ENCODE peak calls at places on chromosomes 13 and 19, in seven cellular contexts. Z is HCT116, S is K562, T is SK-N-SH, J is H1, R is GM12878, Y is HepG2. W is an unnamed sample.

GRCh38 chr13:82800391-82800790 is 1081.9 kb downstream of the SLITRK1 start:
- DNase-seq in R (no peak), Z (no peak), J (no peak), S (no peak), T (no peak), Y (no peak), W (no peak)

GRCh38 chr13:41137951-41138350 is 5.3 kb upstream of the KBTBD6 start:
- DNase-seq in J (no peak), Z (no peak), T (no peak), R (no peak), S (no peak), Y (no peak), W (no peak)

GRCh38 chr13:33976965-33977364 is 159.0 kb downstream of the RFC3 start:
- DNase-seq in S (no peak), Y (peak), R (no peak), J (no peak), Z (no peak), T (no peak), W (no peak)

GRCh38 chr19:15185188-15185587 is 15.6 kb downstream of the NOTCH3 start:
- DNase-seq in S (no peak), J (no peak), Z (no peak), T (no peak), Y (no peak), R (no peak), W (no peak)

GRCh38 chr13:66558511-66558910 is 671.6 kb downstream of the PCDH9 start:
- DNase-seq in J (no peak), R (no peak), S (peak), Y (no peak), Z (no peak), T (no peak), W (no peak)

GRCh38 chr19:38544569-38545315 is 73.0 kb downstream of the MAP4K1 start:
- DNase-seq in R (no peak), J (no peak), Z (peak), Y (no peak), T (no peak), S (peak), W (no peak)

GRCh38 chr19:5103061-5103701 is 134.3 kb downstream of the KDM4B start:
- DNase-seq in T (peak), S (no peak), Y (no peak), Z (no peak), R (no peak), J (no peak), W (no peak)

GRCh38 chr19:14004619-14005380 is 1.3 kb downstream of the RFX1 start:
- DNase-seq in S (peak), Z (no peak), J (no peak), Y (peak), R (peak), T (no peak), W (no peak)

GRCh38 chr13:90270231-90270630 is 1077.3 kb upstream of the MIR17HG start:
- DNase-seq in T (no peak), J (no peak), Z (no peak), S (no peak), R (no peak), Y (no peak), W (no peak)

GRCh38 chr19:45168767-45169351 is 8.1 kb upstream of the NKPD1 start:
- DNase-seq in Y (peak), R (no peak), T (no peak), S (peak), J (no peak), Z (no peak), W (no peak)

GRCh38 chr13:111006508-111007031 is 91.7 kb upstream of the ANKRD10 start:
- DNase-seq in S (peak), J (no peak), Y (no peak), R (no peak), Z (no peak), T (no peak), W (no peak)

GRCh38 chr13:19845758-19846157 is 17.7 kb downstream of the ZMYM5 start:
- DNase-seq in R (no peak), J (no peak), Y (peak), S (peak), T (peak), Z (peak), W (peak)

GRCh38 chr13:52980695-52981094 is 47.9 kb upstream of the OLFM4 start:
- DNase-seq in T (no peak), J (no peak), Y (no peak), Z (no peak), S (no peak), R (no peak), W (no peak)

GRCh38 chr13:53200498-53201453 is 172.2 kb downstream of the OLFM4 start:
- DNase-seq in J (peak), R (no peak), S (no peak), Y (no peak), Z (no peak), T (peak), W (no peak)

GRCh38 chr13:110442946-110443632 is 118.4 kb downstream of the RAB20 start:
- DNase-seq in Y (no peak), Z (no peak), T (no peak), J (no peak), R (no peak), S (no peak), W (no peak)

GRCh38 chr19:336067-336614 is 8.5 kb downstream of the MIER2 start:
- DNase-seq in Y (no peak), S (no peak), J (no peak), R (no peak), T (no peak), Z (no peak), W (no peak)

GRCh38 chr13:98653471-98653985 is 76.6 kb upstream of the STK24 start:
- DNase-seq in Z (peak), Y (peak), T (peak), R (peak), S (peak), J (peak), W (peak)

GRCh38 chr13:98542568-98543379 is 34.1 kb downstream of the STK24 start:
- DNase-seq in Z (no peak), R (no peak), J (no peak), S (no peak), T (no peak), Y (no peak), W (no peak)

GRCh38 chr19:12834976-12835757 is 788 bp upstream of the RTBDN start:
- DNase-seq in Y (no peak), J (peak), R (no peak), T (peak), Z (peak), S (peak), W (peak)

GRCh38 chr13:98819382-98819781 is 66.9 kb upstream of the SLC15A1 start:
- DNase-seq in T (no peak), Z (no peak), J (no peak), Y (no peak), R (no peak), S (no peak), W (no peak)

GRCh38 chr19:5621945-5622464 is 571 bp downstream of the SAFB2 start:
- DNase-seq in R (no peak), S (peak), Z (no peak), T (peak), J (peak), Y (no peak), W (peak)

GRCh38 chr19:15251749-15252397 is 19.6 kb upstream of the EPHX3 start:
- DNase-seq in Y (peak), R (no peak), T (peak), S (peak), Z (no peak), J (peak), W (peak)

GRCh38 chr13:44474122-44474910 is 100.7 kb downstream of the SERP2 start:
- DNase-seq in J (no peak), Y (peak), Z (peak), R (no peak), T (no peak), S (no peak), W (peak)

GRCh38 chr13:40786568-40786996 is 2.8 kb upstream of the SLC25A15 start:
- DNase-seq in Z (no peak), J (no peak), Y (peak), T (no peak), R (no peak), S (peak), W (no peak)

GRCh38 chr19:18364826-18365528 is 21.0 kb upstream of the GDF15 start:
- DNase-seq in Z (peak), T (peak), J (no peak), R (no peak), S (peak), Y (peak), W (peak)

GRCh38 chr13:98372886-98373285 is 195.8 kb upstream of the RNF113B start:
- DNase-seq in J (no peak), Y (no peak), S (no peak), Z (no peak), R (no peak), T (no peak), W (no peak)

GRCh38 chr13:29713841-29714240 is 118.4 kb upstream of the SLC7A1 start:
- DNase-seq in Z (peak), R (no peak), T (peak), S (peak), Y (no peak), J (no peak), W (no peak)

GRCh38 chr13:42478531-42479156 is 95.3 kb upstream of the TNFSF11 start:
- DNase-seq in Y (no peak), S (no peak), T (peak), Z (peak), R (no peak), J (no peak), W (peak)

GRCh38 chr19:37506387-37507166 is at the start of gene ZNF793:
- DNase-seq in S (no peak), R (no peak), Z (no peak), T (peak), J (peak), Y (no peak), W (peak)

GRCh38 chr19:13056052-13056660 is 46.5 kb downstream of the LYL1 start:
- DNase-seq in R (no peak), Z (peak), Y (no peak), T (peak), S (no peak), J (peak), W (no peak)

GRCh38 chr13:101490400-101491015 is 38.0 kb downstream of the ITGBL1 start:
- DNase-seq in Z (no peak), R (no peak), S (no peak), J (no peak), T (no peak), Y (no peak), W (no peak)

GRCh38 chr19:8526345-8527062 is 12.5 kb upstream of the ZNF414 start:
- DNase-seq in S (peak), T (peak), R (no peak), Z (peak), J (peak), Y (peak), W (peak)
- TF ChIP-seq JUND in S (no peak), T (no peak), R (no peak), Z (no peak), J (no peak), Y (no peak), W (no peak)

GRCh38 chr13:36028359-36028758 is 102.8 kb downstream of the DCLK1 start:
- DNase-seq in Y (no peak), Z (no peak), S (no peak), T (no peak), R (no peak), J (no peak), W (no peak)

GRCh38 chr13:36031490-36031889 is 99.7 kb downstream of the DCLK1 start:
- DNase-seq in Z (no peak), J (no peak), S (no peak), T (no peak), Y (no peak), R (no peak), W (no peak)

GRCh38 chr13:36026556-36026955 is 104.6 kb downstream of the DCLK1 start:
- DNase-seq in Z (no peak), S (no peak), Y (no peak), R (no peak), T (no peak), J (no peak), W (no peak)

GRCh38 chr13:36030670-36031331 is 100.4 kb downstream of the DCLK1 start:
- DNase-seq in Y (no peak), Z (no peak), T (peak), J (no peak), R (no peak), S (no peak), W (no peak)

DNA sequence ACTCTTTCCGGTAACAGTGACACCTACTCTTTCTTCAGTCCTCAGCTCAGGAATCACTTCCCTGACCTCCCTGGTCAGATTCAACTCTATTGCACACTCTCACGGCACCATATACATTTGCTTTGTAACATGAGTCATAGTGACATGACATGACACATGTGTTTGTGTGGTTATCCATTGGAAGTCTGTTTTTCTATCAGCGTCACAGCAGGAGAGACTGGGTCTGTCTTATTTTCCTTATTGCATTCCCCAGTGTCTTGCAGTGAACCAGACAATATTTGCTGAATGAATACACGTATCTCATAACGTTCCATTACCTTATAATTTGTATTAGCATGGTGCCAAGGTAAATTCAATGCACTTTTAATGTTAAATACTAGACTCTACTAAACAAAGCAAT is 102.0 kb downstream of the DCLK1 start:
- DNase-seq in S (no peak), T (no peak), J (no peak), Y (no peak), R (no peak), Z (no peak), W (peak)
- TF ChIP-seq JUND in S (no peak), T (no peak), J (no peak), Y (no peak), R (no peak), Z (no peak), W (no peak)

GRCh38 chr19:2477141-2477710 is 1.3 kb downstream of the GADD45B start:
- DNase-seq in S (no peak), T (no peak), R (no peak), Y (no peak), Z (no peak), J (peak), W (no peak)
- TF ChIP-seq JUND in S (no peak), T (no peak), R (no peak), Y (no peak), Z (no peak), J (no peak), W (no peak)

DNA sequence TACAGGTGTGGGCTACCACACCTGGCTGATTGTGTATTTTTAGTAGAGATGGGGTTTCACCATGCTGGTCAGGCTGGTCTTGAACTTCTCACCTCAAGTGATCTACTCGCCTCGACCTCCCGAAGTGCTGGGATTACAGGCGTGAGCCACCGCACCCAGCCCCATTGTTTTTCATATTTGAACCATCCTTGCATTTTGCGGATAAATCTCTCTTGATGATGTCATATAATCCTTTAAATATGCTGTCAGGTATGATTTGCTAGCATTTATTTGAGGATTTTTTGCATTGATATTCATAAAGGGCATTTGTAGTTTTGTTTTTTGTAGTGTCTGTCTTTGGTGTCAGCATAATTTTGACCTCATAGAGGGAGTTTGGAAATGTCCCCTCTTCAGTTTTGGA is 5.7 kb downstream of the ZNF101 start:
- DNase-seq in S (no peak), J (no peak), Z (no peak), R (no peak), T (no peak), Y (no peak), W (no peak)
- TF ChIP-seq JUND in S (no peak), J (no peak), Z (no peak), R (no peak), T (no peak), Y (no peak), W (no peak)

GRCh38 chr19:2186071-2186846 is 22.5 kb downstream of the DOT1L start:
- DNase-seq in R (no peak), Y (no peak), J (no peak), S (no peak), Z (no peak), T (no peak), W (no peak)
- TF ChIP-seq JUND in R (no peak), Y (no peak), J (no peak), S (no peak), Z (no peak), T (no peak), W (no peak)

GRCh38 chr19:49442354-49442753 is 1.0 kb upstream of the SLC17A7 start:
- DNase-seq in S (no peak), Z (no peak), J (no peak), R (no peak), Y (no peak), T (no peak), W (peak)

GRCh38 chr19:49441960-49442350 is 628 bp upstream of the SLC17A7 start:
- DNase-seq in R (no peak), T (peak), Z (no peak), Y (no peak), S (no peak), J (no peak), W (no peak)

GRCh38 chr19:49442793-49443365 is 1.6 kb upstream of the SLC17A7 start:
- DNase-seq in Y (peak), S (peak), R (no peak), J (peak), T (peak), Z (peak), W (peak)

GRCh38 chr19:49440439-49441209 is 703 bp downstream of the SLC17A7 start:
- DNase-seq in S (no peak), J (no peak), Y (no peak), T (no peak), Z (no peak), R (no peak), W (no peak)

DNA sequence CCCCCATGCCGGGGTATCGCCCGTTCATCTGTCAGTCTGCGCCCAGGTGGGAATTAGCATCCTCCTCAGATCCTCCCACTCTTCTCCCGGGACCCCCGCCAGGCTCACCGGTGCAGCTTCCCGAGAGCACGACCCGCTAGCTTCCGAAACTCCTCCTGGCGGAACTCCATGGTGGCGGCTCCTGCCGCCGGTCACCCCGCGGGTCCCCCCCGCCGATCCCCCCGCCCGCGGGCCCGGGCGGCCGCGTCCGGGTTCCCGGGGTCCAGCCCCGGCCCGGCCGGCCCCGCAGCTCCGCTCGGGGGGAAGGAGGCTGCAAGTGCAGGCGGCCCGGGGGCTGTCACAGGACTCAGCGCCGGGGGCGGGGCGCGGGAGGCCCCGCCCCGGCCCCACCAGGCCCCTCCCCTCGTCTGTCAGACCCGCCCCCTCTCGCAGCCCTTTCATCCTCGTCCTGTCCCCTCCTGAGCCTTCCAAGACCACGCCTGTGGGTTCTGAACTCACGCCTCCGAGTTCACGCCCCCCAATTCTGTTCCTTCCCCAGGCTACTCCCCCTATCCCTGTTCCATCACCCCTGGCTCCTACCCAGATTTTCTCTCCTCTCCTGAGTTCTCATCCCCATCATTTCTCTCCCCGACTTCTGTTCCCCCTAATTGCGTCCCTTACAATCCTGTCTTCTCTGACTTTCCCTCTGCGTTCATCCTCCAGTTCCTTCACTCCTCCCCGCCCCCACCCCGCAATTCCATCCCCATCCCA is at the start of gene SLC17A7:
- DNase-seq in S (peak), Y (no peak), J (peak), T (peak), Z (no peak), R (no peak), W (no peak)
- TF ChIP-seq JUND in S (no peak), Y (no peak), J (no peak), T (no peak), Z (no peak), R (no peak), W (no peak)

DNA sequence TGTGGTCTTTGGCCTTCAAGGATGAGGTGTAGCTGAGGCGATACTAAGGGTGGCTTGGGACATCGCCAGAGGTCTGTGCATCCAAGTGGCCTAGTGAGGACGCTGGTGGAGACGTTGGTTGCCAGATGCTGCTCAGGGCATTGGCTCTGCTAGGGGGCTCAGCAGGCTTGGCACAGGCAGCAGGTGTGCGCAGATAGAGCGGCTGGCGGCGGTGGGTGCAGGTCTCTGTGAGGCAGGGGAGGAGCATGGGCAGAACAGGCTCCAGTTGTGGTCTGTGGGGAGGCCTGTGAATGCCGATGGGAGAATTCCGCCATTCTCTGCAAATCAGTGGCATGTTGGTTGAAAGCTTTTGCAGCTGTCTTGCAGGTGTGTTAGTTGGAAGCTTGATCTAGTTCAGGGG is 21.2 kb downstream of the PRAM1 start:
- DNase-seq in S (no peak), T (no peak), R (no peak), Z (no peak), Y (no peak), J (no peak), W (no peak)
- TF ChIP-seq JUND in S (no peak), T (no peak), R (no peak), Z (no peak), Y (no peak), J (no peak), W (no peak)